ENCODE peak calls at places on chromosome 14, in ten cellular contexts. Q is right lobe of liver; U is right atrium auricular region; I is osteocyte; V is activated CD8-positive, alpha-beta T cell treated with anti-CD3 and anti-CD28 coated beads for 36 hours; E is gastrocnemius medialis; T is A549; F is GM12878; J is osteoblast; Z is AG04450. C is an unnamed sample.

GRCh38 chr14:92448786-92449185 is 64.8 kb upstream of the RIN3 start:
- DNase-seq in Z (no peak), F (no peak), E (no peak), T (no peak), I (no peak), Q (no peak), U (no peak), V (no peak), J (no peak), C (no peak)

GRCh38 chr14:104545151-104545931 is 34.2 kb upstream of the C14orf180 start:
- DNase-seq in I (no peak), E (no peak), U (no peak), J (peak; percentile 80), Q (no peak), T (no peak), Z (no peak), F (no peak), V (no peak), C (no peak)

GRCh38 chr14:56129941-56130340 is 11.7 kb downstream of the PELI2 start:
- DNase-seq in Z (no peak), U (no peak), V (no peak), T (no peak), E (no peak), J (no peak), I (no peak), Q (no peak), F (no peak), C (no peak)

GRCh38 chr14:75379930-75380270 is 47.9 kb upstream of the JDP2 start:
- DNase-seq in I (no peak), Q (no peak), T (no peak), F (no peak), J (no peak), Z (no peak), E (no peak), U (no peak), V (no peak), C (no peak)

GRCh38 chr14:36975834-36976233 is 196.6 kb downstream of the SLC25A21 start:
- DNase-seq in E (no peak), J (no peak), F (no peak), I (no peak), Q (no peak), U (no peak), Z (no peak), V (no peak), T (peak; percentile 76), C (no peak)

GRCh38 chr14:67994561-67994960 is 175.0 kb downstream of the RAD51B start:
- DNase-seq in I (no peak), Q (no peak), T (no peak), U (no peak), F (no peak), Z (no peak), J (no peak), V (no peak), E (no peak), C (no peak)

GRCh38 chr14:99378782-99379214 is 101.9 kb downstream of the SETD3 start:
- DNase-seq in E (no peak), Z (no peak), U (no peak), Q (no peak), J (peak; percentile 94), F (no peak), T (peak; percentile 72), I (no peak), V (no peak), C (no peak)

GRCh38 chr14:32761381-32761968 is 177.2 kb upstream of the NPAS3 start:
- DNase-seq in U (no peak), T (no peak), J (no peak), I (no peak), Z (no peak), V (no peak), E (no peak), F (no peak), Q (no peak), C (no peak)

GRCh38 chr14:44589180-44589579 is 82.1 kb upstream of the FSCB start:
- DNase-seq in V (no peak), F (no peak), Z (no peak), T (no peak), I (no peak), Q (no peak), E (no peak), U (no peak), J (no peak), C (no peak)

GRCh38 chr14:85447883-85448282 is 82.1 kb upstream of the FLRT2 start:
- DNase-seq in T (no peak), V (no peak), U (no peak), F (no peak), Q (no peak), E (no peak), J (no peak), Z (no peak), I (no peak), C (no peak)
- TF ChIP-seq CTCF in T (no peak), V (no peak), U (no peak), F (no peak), Q (no peak), E (no peak), J (no peak), Z (no peak), I (no peak), C (no peak)

GRCh38 chr14:39417014-39417413 is 15.2 kb downstream of the FBXO33 start:
- DNase-seq in E (no peak), F (no peak), U (no peak), Z (no peak), J (no peak), I (no peak), V (no peak), Q (no peak), T (peak; percentile 28), C (no peak)
- TF ChIP-seq CTCF in E (no peak), F (no peak), U (peak; percentile 30), Z (peak; percentile 31), J (peak; percentile 50), I (no peak), V (peak; percentile 10), Q (no peak), T (peak; percentile 13), C (no peak)

GRCh38 chr14:22847661-22848341 is 11.4 kb downstream of the MMP14 start:
- DNase-seq in V (no peak), F (no peak), I (no peak), E (no peak), Z (no peak), T (no peak), J (peak; percentile 93), Q (peak; percentile 27), U (no peak), C (no peak)
- TF ChIP-seq CTCF in V (no peak), F (no peak), I (peak; percentile 11), E (no peak), Z (peak; percentile 15), T (no peak), J (peak; percentile 37), Q (no peak), U (no peak), C (no peak)

DNA sequence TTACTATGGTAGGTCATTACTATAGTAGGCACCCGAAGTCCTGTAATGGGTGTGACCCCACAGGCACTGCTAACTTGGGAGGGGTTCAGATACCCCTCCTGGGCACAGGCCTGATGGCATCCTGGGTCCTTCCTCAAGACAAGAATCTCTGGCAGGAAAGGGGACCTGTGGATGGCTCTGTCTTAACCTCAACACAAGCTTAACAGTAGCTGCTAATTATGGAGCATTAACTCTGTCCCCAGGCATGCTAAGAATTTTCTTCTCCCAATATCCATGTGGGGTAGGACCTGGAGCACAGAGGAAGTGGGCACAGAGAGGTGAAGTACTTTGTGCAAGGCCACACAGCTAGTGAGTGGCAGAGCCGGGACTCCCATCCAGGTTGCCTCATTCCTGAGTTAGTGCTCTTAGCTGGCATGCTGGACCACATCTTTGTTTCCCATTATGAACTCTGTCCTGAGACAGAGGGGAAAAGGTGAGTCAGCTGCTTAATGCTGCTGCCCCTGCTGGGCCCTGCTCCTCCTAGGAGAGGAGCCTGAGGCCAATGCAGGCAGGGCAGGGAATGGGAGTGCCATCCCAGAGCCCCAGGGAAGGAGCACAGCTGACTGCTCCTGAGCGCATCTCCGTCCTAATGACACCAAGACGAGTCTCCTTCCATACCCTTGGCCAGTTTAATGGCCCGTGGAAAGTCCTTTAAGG is 32.1 kb downstream of the GALNT16 start:
- DNase-seq in T (no peak), Q (no peak), F (no peak), Z (no peak), U (no peak), I (no peak), V (no peak), E (no peak), J (no peak), C (no peak)
- TF ChIP-seq CTCF in T (no peak), Q (no peak), F (no peak), Z (no peak), U (no peak), I (no peak), V (no peak), E (no peak), J (no peak), C (no peak)